ENCODE peak calls at places on chromosome X, in four cellular contexts. F is Caco-2, D is MM.1S, I is keratinocyte. T is an unnamed sample. For H3K4me1, the result is how much of the 10 kb centered on the place peaks cover.

GRCh38 chrX:106415276-106415895 is 196.4 kb upstream of the RADX start:
- DNase-seq in F (no peak), D (peak), I (no peak), T (peak)

GRCh38 chrX:73838123-73838522 is 275.1 kb downstream of the CHIC1 start:
- DNase-seq in F (no peak), D (no peak), I (no peak), T (no peak)

GRCh38 chrX:11259437-11259836 is 33.8 kb upstream of the AMELX start:
- DNase-seq in F (no peak), D (peak), I (no peak), T (no peak)

GRCh38 chrX:74318672-74319071 is 14.7 kb downstream of the ZCCHC13 start:
- DNase-seq in F (peak), D (no peak), I (no peak), T (no peak)

GRCh38 chrX:136183917-136184316 is 36.6 kb downstream of the FHL1 start:
- DNase-seq in F (no peak), D (no peak), I (no peak), T (no peak)

GRCh38 chrX:134542485-134542884 is 82.5 kb downstream of the HPRT1 start:
- DNase-seq in F (no peak), D (no peak), I (no peak), T (no peak)

GRCh38 chrX:75181721-75182120 is 25.6 kb upstream of the ABCB7 start:
- DNase-seq in F (no peak), D (no peak), I (no peak), T (no peak)

GRCh38 chrX:68632491-68632890 is 15.0 kb upstream of the STARD8 start:
- DNase-seq in F (no peak), D (no peak), I (no peak), T (no peak)

GRCh38 chrX:32137525-32137924 is 1065.7 kb upstream of the FTHL17 start:
- DNase-seq in F (no peak), D (peak), I (no peak), T (no peak)

GRCh38 chrX:136666088-136666487 is 18.1 kb downstream of the CD40LG start:
- DNase-seq in F (no peak), D (peak), I (no peak), T (no peak)

GRCh38 chrX:81377329-81377728 is 175.4 kb downstream of the SH3BGRL start:
- DNase-seq in F (no peak), D (peak), I (no peak), T (no peak)

GRCh38 chrX:71859637-71860036 is 51.0 kb upstream of the NHSL2 start:
- DNase-seq in F (no peak), D (peak), I (no peak), T (no peak)

GRCh38 chrX:71636438-71637252 is 18.3 kb upstream of the CXCR3 start:
- DNase-seq in F (no peak), D (peak), I (no peak), T (no peak)

GRCh38 chrX:1528186-1528883 is 8.7 kb downstream of the P2RY8 start:
- DNase-seq in F (no peak), D (no peak), I (no peak), T (no peak)

GRCh38 chrX:41265615-41266014 is 68.3 kb upstream of the DDX3X start:
- DNase-seq in F (no peak), D (no peak), I (no peak), T (no peak)

GRCh38 chrX:121579016-121579760 is 531.8 kb downstream of the GLUD2 start:
- DNase-seq in F (no peak), D (peak), I (no peak), T (no peak)

GRCh38 chrX:50707376-50707775 is 106.6 kb downstream of the SHROOM4 start:
- DNase-seq in F (no peak), D (peak), I (no peak), T (no peak)

GRCh38 chrX:41984628-41985027 is 61.3 kb upstream of the CASK start:
- DNase-seq in F (no peak), D (no peak), I (no peak), T (no peak)

GRCh38 chrX:36431819-36432218 is 512.3 kb downstream of the CFAP47 start:
- DNase-seq in F (no peak), D (no peak), I (no peak), T (no peak)

GRCh38 chrX:128754130-128754529 is 701.9 kb upstream of the ACTRT1 start:
- DNase-seq in F (no peak), D (no peak), I (no peak), T (no peak)

GRCh38 chrX:10199212-10199611 is 42.4 kb downstream of the CLCN4 start:
- DNase-seq in F (no peak), D (no peak), I (no peak), T (no peak)

GRCh38 chrX:147838465-147839131 is 73.1 kb upstream of the FMR1 start:
- DNase-seq in F (no peak), D (no peak), I (no peak), T (no peak)

GRCh38 chrX:24149346-24150050 is at the start of gene ZFX:
- DNase-seq in F (peak), D (peak), I (no peak), T (peak)

GRCh38 chrX:24148118-24148517 is 1.4 kb upstream of the ZFX start:
- DNase-seq in F (no peak), D (peak), I (no peak), T (no peak)

GRCh38 chrX:24151513-24151912 is 2.0 kb downstream of the ZFX start:
- DNase-seq in F (no peak), D (no peak), I (no peak), T (no peak)

GRCh38 chrX:24148535-24149345 is 789 bp upstream of the ZFX start:
- DNase-seq in F (no peak), D (no peak), I (no peak), T (no peak)

DNA sequence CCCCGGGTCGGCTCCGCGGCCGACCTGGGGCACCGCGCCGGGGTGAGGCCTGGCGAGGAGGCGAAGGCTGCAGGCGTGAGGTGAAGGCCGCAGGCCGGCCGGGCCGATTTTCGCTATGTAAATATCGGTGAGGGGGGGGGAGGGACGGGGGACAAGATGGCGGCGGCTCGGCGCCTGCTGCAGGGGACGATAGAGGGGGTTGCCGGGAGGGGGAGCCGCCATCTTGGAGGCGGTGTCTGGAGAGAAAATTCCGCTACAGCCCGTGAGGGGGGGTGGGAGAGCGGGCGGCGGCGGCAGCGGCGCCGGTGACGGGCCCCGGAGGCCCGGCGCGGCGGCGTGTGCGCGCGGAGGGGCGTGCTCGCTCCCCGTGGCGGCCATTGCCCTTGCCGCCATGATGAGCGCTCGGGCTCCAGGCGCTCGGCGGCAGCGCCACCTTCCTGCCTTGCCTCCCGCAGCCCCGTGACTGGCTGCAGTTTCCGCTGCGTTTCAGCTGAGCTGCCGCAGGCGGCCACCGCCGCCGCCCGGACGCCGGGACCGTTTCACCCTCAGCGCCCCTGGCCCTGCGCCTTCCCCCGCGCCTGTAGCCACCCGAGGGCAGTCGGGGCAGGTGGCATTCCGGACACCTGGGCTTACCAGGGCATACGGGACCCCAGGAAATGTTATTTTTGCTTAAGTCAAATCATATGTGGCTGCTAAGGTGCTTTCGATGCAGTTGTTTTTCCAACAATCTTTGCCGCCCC is 692 bp downstream of the ZFX start:
- DNase-seq in F (peak), D (peak), I (no peak), T (peak)
- TF ChIP-seq CTCF in F (peak), D (peak), I (no peak), T (peak)

GRCh38 chrX:6021316-6022091 is 207.2 kb downstream of the NLGN4X start:
- DNase-seq in F (peak), D (peak), I (no peak), T (peak)

GRCh38 chrX:6024204-6024603 is 204.5 kb downstream of the NLGN4X start:
- DNase-seq in F (no peak), D (no peak), I (peak), T (no peak)

GRCh38 chrX:6029014-6029413 is 199.7 kb downstream of the NLGN4X start:
- DNase-seq in F (no peak), D (no peak), I (no peak), T (no peak)

GRCh38 chrX:6026484-6026883 is 202.2 kb downstream of the NLGN4X start:
- DNase-seq in F (no peak), D (no peak), I (no peak), T (no peak)

GRCh38 chrX:6026980-6027379 is 201.7 kb downstream of the NLGN4X start:
- DNase-seq in F (no peak), D (no peak), I (no peak), T (no peak)
- H3K4me1 ChIP-seq in F (under half), D (under half), I (under half), T (under half)

DNA sequence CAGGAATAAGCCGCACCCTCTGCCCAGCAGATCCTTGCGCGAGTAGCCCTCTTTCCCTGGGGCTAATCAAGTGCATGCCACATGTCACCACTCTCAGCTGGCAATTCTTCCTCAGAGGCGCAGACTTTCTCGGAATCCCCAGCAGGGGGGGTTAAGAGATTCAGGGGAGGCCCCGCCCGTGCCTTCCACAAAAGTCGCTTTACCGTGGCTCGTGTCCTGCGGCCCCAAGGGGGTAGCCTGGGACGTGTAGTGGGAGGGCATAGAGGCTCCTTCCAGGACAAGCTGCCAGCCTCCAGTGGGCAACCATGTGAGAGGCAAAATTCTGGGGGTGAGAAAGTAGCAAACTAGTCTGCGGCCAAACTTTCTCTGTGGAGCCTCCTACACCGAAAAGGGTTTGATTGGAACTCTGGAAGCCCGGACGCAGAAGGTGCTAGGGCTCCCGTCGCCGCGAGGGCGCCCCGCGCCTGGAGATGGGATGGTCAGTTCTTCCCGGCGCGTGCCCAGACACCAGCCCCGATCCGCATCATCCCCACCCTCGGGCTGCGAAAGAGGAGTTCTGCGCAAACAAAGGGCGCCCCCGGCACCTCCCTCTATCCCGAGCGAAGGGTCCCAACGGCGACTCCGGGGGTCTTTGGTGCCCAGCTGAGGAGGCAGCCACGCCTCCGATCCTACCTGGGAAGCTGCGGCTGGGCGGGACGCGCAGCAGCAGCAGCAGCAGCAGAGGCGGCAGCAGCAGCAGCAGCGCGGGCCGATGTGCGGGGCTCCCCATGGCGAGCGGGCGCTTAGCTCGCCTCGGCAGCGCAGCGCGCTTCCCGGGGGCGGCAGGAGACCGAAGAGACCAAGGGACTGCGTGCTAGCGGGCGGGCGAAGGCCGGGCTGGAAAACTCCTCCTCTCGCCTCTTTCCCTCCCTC is at the start of gene SRPX:
- DNase-seq in F (peak), D (peak), I (no peak), T (peak)
- TF ChIP-seq CTCF in F (peak), D (peak), I (peak), T (no peak)

DNA sequence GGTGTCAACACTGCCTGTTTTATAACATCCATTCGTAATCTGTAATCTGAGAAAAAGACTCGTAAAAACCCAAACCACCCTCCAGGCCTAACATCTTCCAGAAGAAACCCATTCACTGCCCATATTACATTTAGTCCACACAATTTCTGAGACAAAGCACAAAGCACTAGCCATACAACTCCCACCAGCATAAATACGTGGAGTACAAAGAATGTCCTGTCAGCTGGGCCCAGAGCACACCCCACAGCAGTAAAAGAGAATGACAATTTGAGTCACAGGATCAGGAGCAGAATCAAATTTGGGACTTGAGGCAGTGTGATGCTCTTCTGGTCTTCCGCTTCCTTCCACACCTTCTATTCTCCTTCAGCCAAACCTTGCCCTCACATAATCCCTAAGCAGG is 6.8 kb downstream of the MECP2 start:
- DNase-seq in F (no peak), D (no peak), I (no peak), T (no peak)
- H3K4me1 ChIP-seq in F (under half), D (under half), I (under half), T (under half)

GRCh38 chrX:125132274-125132673 is 187.4 kb upstream of the TEX13C start:
- DNase-seq in F (no peak), D (peak), I (no peak), T (no peak)

GRCh38 chrX:125131146-125131545 is 188.5 kb upstream of the TEX13C start:
- DNase-seq in F (no peak), D (peak), I (no peak), T (no peak)
- TF ChIP-seq CTCF in F (no peak), D (peak), I (peak), T (no peak)

GRCh38 chrX:2700405-2701320 is 9.6 kb downstream of the CD99 start:
- DNase-seq in F (no peak), D (no peak), I (no peak), T (no peak)

GRCh38 chrX:2705461-2705860 is 14.4 kb downstream of the CD99 start:
- DNase-seq in F (no peak), D (no peak), I (no peak), T (no peak)

GRCh38 chrX:2705036-2705435 is 13.9 kb downstream of the CD99 start:
- DNase-seq in F (no peak), D (no peak), I (no peak), T (no peak)

GRCh38 chrX:2701600-2701999 is 10.5 kb downstream of the CD99 start:
- DNase-seq in F (no peak), D (peak), I (no peak), T (no peak)

GRCh38 chrX:2703991-2704369 is 12.9 kb downstream of the CD99 start:
- DNase-seq in F (no peak), D (no peak), I (no peak), T (no peak)
- H3K4me1 ChIP-seq in F (under half), D (under half), I (half or more), T (under half)

DNA sequence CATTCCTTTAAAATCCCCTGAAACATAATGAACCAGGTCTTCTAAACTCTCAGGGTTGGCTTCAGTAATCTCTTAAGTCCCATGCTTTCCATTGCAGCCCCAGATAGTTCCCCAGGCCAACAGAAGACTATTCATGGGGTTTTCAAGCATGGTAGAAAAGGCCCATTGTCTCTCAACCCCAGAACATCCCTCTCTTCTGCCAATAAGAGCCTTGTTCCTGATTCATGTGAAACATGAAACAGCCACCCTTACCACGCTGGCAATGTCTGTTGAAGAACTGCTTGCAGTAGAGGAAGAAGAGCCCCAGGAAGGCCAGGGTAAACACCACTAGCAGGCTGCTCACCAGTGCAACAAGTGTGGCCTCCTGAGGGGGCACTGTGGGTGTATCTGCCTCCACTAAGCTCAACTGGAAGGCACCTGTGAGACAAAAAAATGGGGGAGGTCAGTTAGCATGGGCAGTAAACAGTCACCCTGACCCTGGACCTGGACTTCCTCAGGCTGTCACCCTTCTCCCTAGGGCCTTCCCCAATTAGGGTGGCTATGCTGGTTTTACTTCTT is 36.4 kb downstream of the EDA2R start:
- DNase-seq in F (no peak), D (no peak), I (no peak), T (no peak)
- TF ChIP-seq CTCF in F (no peak), D (no peak), I (no peak), T (no peak)

GRCh38 chrX:132474522-132474921 is 14.3 kb downstream of the MBNL3 start:
- DNase-seq in F (no peak), D (no peak), I (no peak), T (no peak)
- H3K4me1 ChIP-seq in F (under half), D (under half), I (under half), T (under half)